ENCODE peak calls at places on chromosomes 13 and 19, in eight cellular contexts. One of them, this sample, is unnamed.
A peak's percentile ranks its signal among the peaks of the same experiment; 100 is the strongest.

GRCh38 chr13:95185851-95186250 is 115.4 kb downstream of the ABCC4 start:
- DNase-seq in left colon: no peak
- DNase-seq in Kasumi-1: peak; percentile 86
- DNase-seq in Caki2: no peak
- DNase-seq in activated CD4-positive, alpha-beta T cell treated with anti-CD3 and anti-CD28 coated beads, Interleukin-2, amount 50 U/mL, for 24 hours: peak; percentile 27
- DNase-seq in stimulated activated CD8-positive, alpha-beta memory T cell treated with anti-CD3 and anti-CD28 coated beads, Interleukin-15, amount 100 ng/mL, for 4 hours: peak; percentile 24
- DNase-seq in stomach: no peak
- DNase-seq in stimulated activated naive B cell treated with anti-CD40 and anti-IgM and Interleukin-4, amounts not matched to agents 10 μg/mL and 1 μg/mL and 100 μg/mL, for 72 hours: no peak
- DNase-seq in this sample: no peak

GRCh38 chr19:33552191-33552927 is 30.8 kb upstream of the PEPD start:
- DNase-seq in left colon: no peak
- DNase-seq in Kasumi-1: no peak
- DNase-seq in Caki2: no peak
- DNase-seq in activated CD4-positive, alpha-beta T cell treated with anti-CD3 and anti-CD28 coated beads, Interleukin-2, amount 50 U/mL, for 24 hours: no peak
- DNase-seq in stimulated activated CD8-positive, alpha-beta memory T cell treated with anti-CD3 and anti-CD28 coated beads, Interleukin-15, amount 100 ng/mL, for 4 hours: no peak
- DNase-seq in stomach: no peak
- DNase-seq in stimulated activated naive B cell treated with anti-CD40 and anti-IgM and Interleukin-4, amounts not matched to agents 10 μg/mL and 1 μg/mL and 100 μg/mL, for 72 hours: no peak
- DNase-seq in this sample: no peak

GRCh38 chr19:41175825-41176734 is 16.9 kb upstream of the CYP2S1 start:
- DNase-seq in left colon: peak; percentile 87
- DNase-seq in Kasumi-1: peak; percentile 75
- DNase-seq in Caki2: peak; percentile 95
- DNase-seq in activated CD4-positive, alpha-beta T cell treated with anti-CD3 and anti-CD28 coated beads, Interleukin-2, amount 50 U/mL, for 24 hours: peak; percentile 41
- DNase-seq in stimulated activated CD8-positive, alpha-beta memory T cell treated with anti-CD3 and anti-CD28 coated beads, Interleukin-15, amount 100 ng/mL, for 4 hours: no peak
- DNase-seq in stomach: peak; percentile 62
- DNase-seq in stimulated activated naive B cell treated with anti-CD40 and anti-IgM and Interleukin-4, amounts not matched to agents 10 μg/mL and 1 μg/mL and 100 μg/mL, for 72 hours: no peak
- DNase-seq in this sample: peak; percentile 83

GRCh38 chr13:75717525-75717924 is 81.4 kb downstream of the LMO7 start:
- DNase-seq in left colon: no peak
- DNase-seq in Kasumi-1: no peak
- DNase-seq in Caki2: no peak
- DNase-seq in activated CD4-positive, alpha-beta T cell treated with anti-CD3 and anti-CD28 coated beads, Interleukin-2, amount 50 U/mL, for 24 hours: no peak
- DNase-seq in stimulated activated CD8-positive, alpha-beta memory T cell treated with anti-CD3 and anti-CD28 coated beads, Interleukin-15, amount 100 ng/mL, for 4 hours: no peak
- DNase-seq in stomach: no peak
- DNase-seq in stimulated activated naive B cell treated with anti-CD40 and anti-IgM and Interleukin-4, amounts not matched to agents 10 μg/mL and 1 μg/mL and 100 μg/mL, for 72 hours: no peak
- DNase-seq in this sample: no peak

GRCh38 chr13:77310579-77311279 is 16.2 kb downstream of the MYCBP2 start:
- DNase-seq in left colon: no peak
- DNase-seq in Kasumi-1: no peak
- DNase-seq in Caki2: no peak
- DNase-seq in activated CD4-positive, alpha-beta T cell treated with anti-CD3 and anti-CD28 coated beads, Interleukin-2, amount 50 U/mL, for 24 hours: no peak
- DNase-seq in stimulated activated CD8-positive, alpha-beta memory T cell treated with anti-CD3 and anti-CD28 coated beads, Interleukin-15, amount 100 ng/mL, for 4 hours: no peak
- DNase-seq in stomach: no peak
- DNase-seq in stimulated activated naive B cell treated with anti-CD40 and anti-IgM and Interleukin-4, amounts not matched to agents 10 μg/mL and 1 μg/mL and 100 μg/mL, for 72 hours: no peak
- DNase-seq in this sample: no peak

GRCh38 chr19:2049741-2050348 is 1.2 kb downstream of the MKNK2 start:
- DNase-seq in left colon: peak; percentile 90
- DNase-seq in Kasumi-1: peak; percentile 82
- DNase-seq in Caki2: peak; percentile 69
- DNase-seq in activated CD4-positive, alpha-beta T cell treated with anti-CD3 and anti-CD28 coated beads, Interleukin-2, amount 50 U/mL, for 24 hours: peak; percentile 55
- DNase-seq in stimulated activated CD8-positive, alpha-beta memory T cell treated with anti-CD3 and anti-CD28 coated beads, Interleukin-15, amount 100 ng/mL, for 4 hours: no peak
- DNase-seq in stomach: peak; percentile 91
- DNase-seq in stimulated activated naive B cell treated with anti-CD40 and anti-IgM and Interleukin-4, amounts not matched to agents 10 μg/mL and 1 μg/mL and 100 μg/mL, for 72 hours: peak; percentile 73
- DNase-seq in this sample: peak; percentile 74

GRCh38 chr13:30738946-30739528 is 3.7 kb downstream of the ALOX5AP start:
- DNase-seq in left colon: no peak
- DNase-seq in Kasumi-1: no peak
- DNase-seq in Caki2: no peak
- DNase-seq in activated CD4-positive, alpha-beta T cell treated with anti-CD3 and anti-CD28 coated beads, Interleukin-2, amount 50 U/mL, for 24 hours: no peak
- DNase-seq in stimulated activated CD8-positive, alpha-beta memory T cell treated with anti-CD3 and anti-CD28 coated beads, Interleukin-15, amount 100 ng/mL, for 4 hours: no peak
- DNase-seq in stomach: no peak
- DNase-seq in stimulated activated naive B cell treated with anti-CD40 and anti-IgM and Interleukin-4, amounts not matched to agents 10 μg/mL and 1 μg/mL and 100 μg/mL, for 72 hours: no peak
- DNase-seq in this sample: no peak

GRCh38 chr19:40165362-40165937 is 25.8 kb upstream of the MAP3K10 start:
- DNase-seq in left colon: peak; percentile 26
- DNase-seq in Kasumi-1: peak; percentile 78
- DNase-seq in Caki2: no peak
- DNase-seq in activated CD4-positive, alpha-beta T cell treated with anti-CD3 and anti-CD28 coated beads, Interleukin-2, amount 50 U/mL, for 24 hours: peak; percentile 50
- DNase-seq in stimulated activated CD8-positive, alpha-beta memory T cell treated with anti-CD3 and anti-CD28 coated beads, Interleukin-15, amount 100 ng/mL, for 4 hours: peak; percentile 38
- DNase-seq in stomach: peak; percentile 36
- DNase-seq in stimulated activated naive B cell treated with anti-CD40 and anti-IgM and Interleukin-4, amounts not matched to agents 10 μg/mL and 1 μg/mL and 100 μg/mL, for 72 hours: peak; percentile 50
- DNase-seq in this sample: peak; percentile 27

GRCh38 chr19:14091086-14091884 is 734 bp upstream of the SAMD1 start:
- DNase-seq in left colon: peak; percentile 84
- DNase-seq in Kasumi-1: peak; percentile 69
- DNase-seq in Caki2: peak; percentile 78
- DNase-seq in activated CD4-positive, alpha-beta T cell treated with anti-CD3 and anti-CD28 coated beads, Interleukin-2, amount 50 U/mL, for 24 hours: peak; percentile 43
- DNase-seq in stimulated activated CD8-positive, alpha-beta memory T cell treated with anti-CD3 and anti-CD28 coated beads, Interleukin-15, amount 100 ng/mL, for 4 hours: no peak
- DNase-seq in stomach: no peak
- DNase-seq in stimulated activated naive B cell treated with anti-CD40 and anti-IgM and Interleukin-4, amounts not matched to agents 10 μg/mL and 1 μg/mL and 100 μg/mL, for 72 hours: peak; percentile 85
- DNase-seq in this sample: peak; percentile 55

GRCh38 chr13:27455331-27455855 is 5.0 kb upstream of the MTIF3 start:
- DNase-seq in left colon: no peak
- DNase-seq in Kasumi-1: no peak
- DNase-seq in Caki2: no peak
- DNase-seq in activated CD4-positive, alpha-beta T cell treated with anti-CD3 and anti-CD28 coated beads, Interleukin-2, amount 50 U/mL, for 24 hours: no peak
- DNase-seq in stimulated activated CD8-positive, alpha-beta memory T cell treated with anti-CD3 and anti-CD28 coated beads, Interleukin-15, amount 100 ng/mL, for 4 hours: no peak
- DNase-seq in stomach: no peak
- DNase-seq in stimulated activated naive B cell treated with anti-CD40 and anti-IgM and Interleukin-4, amounts not matched to agents 10 μg/mL and 1 μg/mL and 100 μg/mL, for 72 hours: no peak
- DNase-seq in this sample: no peak

This sample was measured in iris pigment epithelial cell.